ENCODE peak calls at places on chromosomes 6 and 20, in eight cellular contexts. W is neural progenitor cell, E is choroid plexus epithelial cell, Y is Peyer's patch, A is SK-N-SH, Q is K562, K is neuronal stem cell, M is dorsolateral prefrontal cortex. U is an unnamed sample.
A peak's percentile ranks its signal among the peaks of the same experiment; 100 is the strongest.

GRCh38 chr6:122653094-122653493 is 42.9 kb downstream of the PKIB start:
- DNase-seq in Q (no peak), A (no peak), W (no peak), Y (no peak), E (peak; percentile 79), M (no peak), K (no peak), U (no peak)

GRCh38 chr20:63890201-63890576 is 4.7 kb upstream of the DNAJC5 start:
- DNase-seq in K (no peak), M (no peak), A (no peak), W (no peak), E (peak; percentile 53), Q (no peak), Y (no peak), U (no peak)

GRCh38 chr6:39188101-39188455 is 41.2 kb downstream of the KCNK5 start:
- DNase-seq in Y (no peak), E (no peak), K (no peak), W (no peak), M (no peak), Q (no peak), A (no peak), U (no peak)

GRCh38 chr20:56429496-56429895 is 17.4 kb downstream of the CASS4 start:
- DNase-seq in K (no peak), E (peak; percentile 68), W (no peak), Y (no peak), A (no peak), M (no peak), Q (peak; percentile 79), U (no peak)

GRCh38 chr20:9117548-9117947 is 48.7 kb downstream of the PLCB4 start:
- DNase-seq in W (no peak), M (no peak), A (no peak), E (no peak), K (no peak), Q (no peak), Y (no peak), U (no peak)

GRCh38 chr6:4102687-4103244 is 23.8 kb upstream of the FAM217A start:
- DNase-seq in K (no peak), Y (no peak), Q (no peak), M (no peak), W (no peak), A (no peak), E (peak; percentile 31), U (no peak)

GRCh38 chr20:32539063-32539816 is 45.9 kb downstream of the NOL4L start:
- DNase-seq in A (no peak), W (no peak), Y (no peak), K (no peak), E (no peak), Q (no peak), M (no peak), U (no peak)

GRCh38 chr6:139744038-139744437 is 369.6 kb upstream of the CITED2 start:
- DNase-seq in Q (no peak), Y (no peak), K (no peak), A (no peak), W (no peak), M (no peak), E (no peak), U (no peak)

GRCh38 chr6:73452107-73452461 is at the start of gene CGAS:
- DNase-seq in Q (no peak), A (no peak), M (peak; percentile 53), Y (no peak), K (no peak), W (peak; percentile 15), E (peak; percentile 51), U (no peak)

GRCh38 chr6:119590066-119590465 is 240.5 kb upstream of the MAN1A1 start:
- DNase-seq in Y (no peak), M (no peak), W (no peak), A (no peak), Q (no peak), E (no peak), K (no peak), U (no peak)

GRCh38 chr6:68716605-68717004 is 81.5 kb downstream of the ADGRB3 start:
- DNase-seq in W (no peak), Y (no peak), A (no peak), Q (no peak), K (no peak), E (no peak), M (no peak), U (no peak)

GRCh38 chr6:16248271-16248670 is 9.9 kb downstream of the GMPR start:
- DNase-seq in E (no peak), K (no peak), Q (no peak), W (peak; percentile 36), M (no peak), A (no peak), Y (no peak), U (no peak)

GRCh38 chr20:63819224-63819917 is 11.7 kb downstream of the ZBTB46 start:
- DNase-seq in K (no peak), W (no peak), Y (no peak), E (peak; percentile 71), Q (peak; percentile 56), A (no peak), M (no peak), U (peak; percentile 65)

GRCh38 chr20:9919271-9920014 is 80.6 kb upstream of the PAK5 start:
- DNase-seq in K (no peak), W (no peak), Y (no peak), Q (no peak), M (no peak), A (no peak), E (no peak), U (no peak)

GRCh38 chr6:109762769-109763450 is 71.8 kb downstream of the FIG4 start:
- DNase-seq in K (no peak), M (no peak), E (no peak), A (no peak), Q (no peak), W (no peak), Y (no peak), U (no peak)

GRCh38 chr6:151118453-151119123 is 121.2 kb upstream of the AKAP12 start:
- DNase-seq in E (no peak), M (no peak), Y (no peak), Q (no peak), W (no peak), A (no peak), K (no peak), U (no peak)

GRCh38 chr6:42564496-42564890 is 664 bp downstream of the UBR2 start:
- DNase-seq in Y (no peak), A (no peak), K (no peak), W (no peak), M (no peak), E (peak; percentile 59), Q (no peak), U (no peak)

GRCh38 chr6:166003569-166003968 is 164.1 kb downstream of the TBXT start:
- DNase-seq in Y (no peak), Q (no peak), E (peak; percentile 52), M (no peak), K (no peak), W (peak; percentile 36), A (no peak), U (peak; percentile 57)

GRCh38 chr6:166004491-166005275 is 163.0 kb downstream of the TBXT start:
- DNase-seq in K (no peak), E (no peak), Q (no peak), W (no peak), A (no peak), Y (no peak), M (no peak), U (no peak)

GRCh38 chr6:166005846-166006592 is 161.6 kb downstream of the TBXT start:
- DNase-seq in A (peak; percentile 91), E (peak; percentile 82), W (peak; percentile 70), K (no peak), Y (no peak), M (peak; percentile 80), Q (no peak), U (peak; percentile 81)

GRCh38 chr6:166006593-166007301 is 160.9 kb downstream of the TBXT start:
- DNase-seq in A (peak; percentile 46), W (peak; percentile 41), M (no peak), K (no peak), Q (no peak), E (peak; percentile 79), Y (no peak), U (no peak)

GRCh38 chr6:166005401-166005845 is 162.2 kb downstream of the TBXT start:
- DNase-seq in E (peak; percentile 71), W (peak; percentile 55), A (no peak), Q (no peak), Y (no peak), K (no peak), M (peak; percentile 55), U (peak; percentile 73)
- H3K4me3 ChIP-seq in E (peak overlapping the region; percentile 55), W (peak overlapping the region; percentile 43), A (no peak overlapping the region), Q (no peak overlapping the region), Y (peak overlapping the region; percentile 30), K (peak overlapping the region; percentile 49), M (peak overlapping the region; percentile 66), U (peak overlapping the region; percentile 10)

DNA sequence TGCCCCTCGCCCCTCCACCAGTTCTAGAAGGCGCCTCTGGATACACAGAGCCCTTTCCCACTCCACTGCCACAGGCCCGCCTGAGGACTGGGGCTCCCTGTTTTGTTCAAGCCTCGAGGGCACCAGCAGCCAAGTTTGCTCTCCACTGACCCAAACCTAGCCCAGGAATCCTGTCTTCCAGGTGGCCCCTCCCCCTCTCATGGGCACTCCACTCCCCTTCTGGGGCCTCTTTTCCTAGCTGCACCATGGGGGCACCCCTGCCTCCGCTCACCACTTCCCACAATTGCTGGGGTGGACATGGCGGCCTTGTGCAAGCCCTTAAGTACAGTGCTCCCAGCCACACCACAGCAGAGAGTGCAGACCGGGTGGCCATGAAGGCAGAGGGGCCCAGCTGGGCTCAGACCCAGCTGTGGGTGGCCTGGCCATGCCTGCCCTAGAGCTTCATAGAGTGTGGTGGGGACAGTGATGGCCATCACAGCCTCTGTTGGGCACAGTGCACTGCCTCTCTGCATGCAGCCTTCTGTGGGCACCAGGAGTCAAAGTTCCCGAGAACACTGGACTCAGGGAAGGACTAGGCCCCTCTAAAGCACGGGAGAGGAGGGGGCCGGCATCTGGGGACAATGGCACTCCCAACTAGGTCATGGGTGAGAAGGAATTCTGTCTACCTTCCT is 1.3 kb downstream of the MYL9 start:
- DNase-seq in M (no peak), A (no peak), Q (no peak), E (no peak), W (no peak), K (no peak), Y (no peak), U (peak; percentile 31)
- H3K4me3 ChIP-seq in M (peak overlapping the region; percentile 61), A (no peak overlapping the region), Q (no peak overlapping the region), E (peak overlapping the region; percentile 88), W (peak overlapping the region; percentile 65), K (peak overlapping the region; percentile 65), Y (peak overlapping the region; percentile 60), U (peak overlapping the region; percentile 77)

DNA sequence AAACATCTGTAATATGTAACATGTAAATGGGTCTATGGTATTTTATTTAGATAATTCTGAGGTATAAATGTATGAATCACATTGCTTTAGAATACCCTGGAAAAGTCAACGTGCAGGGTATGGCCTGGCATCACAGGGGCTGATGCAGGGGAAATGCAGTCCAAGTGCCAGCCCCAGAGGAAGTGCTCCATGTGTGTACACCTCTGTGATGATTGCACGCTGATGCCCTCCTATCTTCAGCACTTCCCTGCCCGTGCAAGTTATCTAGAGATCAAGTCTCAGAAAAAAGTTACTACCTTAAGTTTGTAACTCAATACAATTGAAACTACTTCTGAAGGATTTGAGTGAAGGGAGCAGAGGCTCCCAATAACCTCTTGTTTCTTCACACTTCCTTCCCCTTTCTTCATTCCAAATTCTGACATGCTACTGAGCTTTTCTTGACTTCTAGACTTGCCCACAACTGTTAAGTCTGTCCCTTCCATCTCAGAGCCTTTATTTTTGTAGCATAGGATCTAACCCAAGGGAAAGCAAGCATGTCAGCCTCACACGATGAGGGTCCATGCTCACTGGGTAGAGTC is 2.2 kb downstream of the SMLR1 start:
- DNase-seq in Y (no peak), M (no peak), A (no peak), W (no peak), K (no peak), Q (no peak), E (no peak), U (no peak)
- H3K4me3 ChIP-seq in Y (no peak overlapping the region), M (no peak overlapping the region), A (no peak overlapping the region), W (no peak overlapping the region), K (no peak overlapping the region), Q (no peak overlapping the region), E (no peak overlapping the region), U (no peak overlapping the region)

GRCh38 chr6:135179920-135180457 is 1.1 kb upstream of the MYB start:
- DNase-seq in A (no peak), Y (no peak), M (no peak), K (peak; percentile 2), E (peak; percentile 45), Q (no peak), W (no peak), U (no peak)
- H3K4me3 ChIP-seq in A (no peak overlapping the region), Y (peak overlapping the region; percentile 71), M (peak overlapping the region; percentile 71), K (no peak overlapping the region), E (peak overlapping the region; percentile 65), Q (peak overlapping the region; percentile 12), W (peak overlapping the region; percentile 76), U (peak overlapping the region; percentile 63)